ENCODE peak calls at places on chromosomes 12 and 14, in seven cellular contexts. X is choroid plexus epithelial cell; Q is fibroblast of villous mesenchyme; J is GM12864; T is ovary; R is RWPE1; M is CD4-positive, alpha-beta T cell. W is an unnamed sample.

GRCh38 chr12:81502912-81503695 is 256.0 kb downstream of the PPFIA2 start:
- DNase-seq in X (peak), Q (peak), J (no peak), T (no peak), R (no peak), M (no peak), W (no peak)

GRCh38 chr12:41981758-41982157 is 162.9 kb downstream of the GXYLT1 start:
- DNase-seq in X (peak), Q (no peak), J (no peak), T (no peak), R (peak), M (no peak), W (no peak)

GRCh38 chr12:89825591-89826449 is 117.2 kb upstream of the ATP2B1 start:
- DNase-seq in X (peak), Q (peak), J (no peak), T (no peak), R (peak), M (no peak), W (no peak)

GRCh38 chr12:85626782-85627171 is 209.4 kb downstream of the RASSF9 start:
- DNase-seq in X (no peak), Q (no peak), J (no peak), T (no peak), R (no peak), M (no peak), W (no peak)

GRCh38 chr12:49567302-49567610 is 686 bp downstream of the MCRS1 start:
- DNase-seq in X (no peak), Q (no peak), J (no peak), T (no peak), R (peak), M (no peak), W (no peak)

GRCh38 chr14:99803803-99804202 is 10.6 kb downstream of the EML1 start:
- DNase-seq in X (no peak), Q (no peak), J (no peak), T (no peak), R (no peak), M (no peak), W (no peak)

GRCh38 chr12:79685068-79685467 is 5.7 kb downstream of the PAWR start:
- DNase-seq in X (peak), Q (peak), J (no peak), T (no peak), R (peak), M (no peak), W (no peak)

GRCh38 chr12:546265-546919 is 86.7 kb downstream of the B4GALNT3 start:
- DNase-seq in X (no peak), Q (no peak), J (no peak), T (no peak), R (no peak), M (no peak), W (no peak)

GRCh38 chr14:106039400-106039799 is 513.0 kb downstream of the TMEM121 start:
- DNase-seq in X (no peak), Q (no peak), J (no peak), T (no peak), R (peak), M (peak), W (no peak)

GRCh38 chr12:89353823-89354629 is 1.7 kb upstream of the DUSP6 start:
- DNase-seq in X (peak), Q (peak), J (no peak), T (peak), R (peak), M (peak), W (peak)

GRCh38 chr12:110708917-110709316 is 20.0 kb upstream of the HVCN1 start:
- DNase-seq in X (no peak), Q (no peak), J (no peak), T (no peak), R (no peak), M (no peak), W (no peak)
- TF ChIP-seq CTCF in X (peak), Q (no peak), J (no peak), T (no peak), R (no peak), M (no peak), W (no peak)

GRCh38 chr12:61250303-61250702 is 1009.9 kb upstream of the USP15 start:
- DNase-seq in X (no peak), Q (no peak), J (no peak), T (no peak), R (no peak), M (no peak), W (no peak)
- TF ChIP-seq CTCF in X (no peak), Q (no peak), J (no peak), T (no peak), R (no peak), M (no peak), W (no peak)

DNA sequence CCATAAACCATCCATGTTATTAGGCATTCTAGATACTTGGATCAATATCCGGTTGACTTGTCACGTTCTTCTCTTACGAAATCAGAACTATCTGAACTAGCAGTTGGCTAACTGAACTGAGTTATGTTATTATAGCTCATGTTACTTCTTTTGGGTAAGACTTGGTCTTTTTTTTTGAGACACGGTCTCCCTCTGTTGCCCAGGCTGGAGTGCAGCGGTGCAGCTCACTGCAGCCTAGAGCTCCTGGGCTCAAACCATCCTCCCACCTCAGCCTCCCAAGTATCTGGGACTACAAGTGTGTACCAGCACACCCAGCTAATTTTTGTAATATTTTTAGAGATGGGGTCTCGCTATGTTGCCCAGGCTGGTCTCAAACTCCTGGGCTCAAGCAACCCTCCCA is 178.7 kb downstream of the PRKCH start:
- DNase-seq in X (no peak), Q (no peak), J (no peak), T (no peak), R (no peak), M (no peak), W (no peak)
- TF ChIP-seq CTCF in X (no peak), Q (no peak), J (no peak), T (no peak), R (no peak), M (no peak), W (no peak)

GRCh38 chr14:94213021-94213420 is 38.9 kb downstream of the PPP4R4 start:
- DNase-seq in X (peak), Q (peak), J (no peak), T (no peak), R (peak), M (no peak), W (no peak)
- TF ChIP-seq CTCF in X (no peak), Q (no peak), J (no peak), T (no peak), R (no peak), M (no peak), W (no peak)